ENCODE peak calls at places on chromosomes 11 and 22, in four cellular contexts. One of them, this sample, is unnamed.
A peak's percentile ranks its signal among the peaks of the same experiment; 100 is the strongest.

GRCh38 chr22:23709107-23709506 is 18.3 kb downstream of the RGL4 start:
- DNase-seq in C1 segment of cervical spinal cord: no peak
- DNase-seq in right lobe of liver: no peak
- DNase-seq in fibroblast of lung: no peak
- DNase-seq in this sample: no peak

GRCh38 chr11:71332046-71332445 is 79.7 kb upstream of the SHANK2 start:
- DNase-seq in C1 segment of cervical spinal cord: no peak
- DNase-seq in right lobe of liver: no peak
- DNase-seq in fibroblast of lung: no peak
- DNase-seq in this sample: no peak

GRCh38 chr11:96978751-96979150 is 588.9 kb downstream of the JRKL start:
- DNase-seq in C1 segment of cervical spinal cord: no peak
- DNase-seq in right lobe of liver: no peak
- DNase-seq in fibroblast of lung: no peak
- DNase-seq in this sample: no peak

GRCh38 chr22:50670513-50670912 is 2.1 kb upstream of the SHANK3 start:
- DNase-seq in C1 segment of cervical spinal cord: no peak
- DNase-seq in right lobe of liver: no peak
- DNase-seq in fibroblast of lung: no peak
- DNase-seq in this sample: no peak

GRCh38 chr11:35166369-35167360 is 27.7 kb downstream of the CD44 start:
- DNase-seq in C1 segment of cervical spinal cord: peak; percentile 66
- DNase-seq in right lobe of liver: no peak
- DNase-seq in fibroblast of lung: peak; percentile 51
- DNase-seq in this sample: peak; percentile 78

GRCh38 chr11:3119141-3119821 is 45.8 kb downstream of the OSBPL5 start:
- DNase-seq in C1 segment of cervical spinal cord: no peak
- DNase-seq in right lobe of liver: peak; percentile 16
- DNase-seq in fibroblast of lung: no peak
- DNase-seq in this sample: no peak

GRCh38 chr11:117997436-117998200 is 11.4 kb downstream of the IL10RA start:
- DNase-seq in C1 segment of cervical spinal cord: no peak
- DNase-seq in right lobe of liver: no peak
- DNase-seq in fibroblast of lung: no peak
- DNase-seq in this sample: no peak

GRCh38 chr11:2310073-2310785 is 8.4 kb downstream of the TSPAN32 start:
- DNase-seq in C1 segment of cervical spinal cord: no peak
- DNase-seq in right lobe of liver: no peak
- DNase-seq in fibroblast of lung: no peak
- DNase-seq in this sample: no peak

GRCh38 chr11:107770546-107770945 is 58.7 kb upstream of the SLN start:
- DNase-seq in C1 segment of cervical spinal cord: no peak
- DNase-seq in right lobe of liver: no peak
- DNase-seq in fibroblast of lung: peak; percentile 1
- DNase-seq in this sample: no peak

This sample was measured in nucleus accumbens.